ENCODE peak calls at places on chromosomes 11 and 22, in ten cellular contexts. One of them, this sample, is unnamed.

GRCh38 chr11:76155455-76156232 is 50.7 kb downstream of the WNT11 start:
- DNase-seq in Kasumi-1: no peak
- DNase-seq in NCI-H1930: no peak
- DNase-seq in EL: no peak
- DNase-seq in NCI-H2171 treated with DMSO at 0.1 percent for 48 hours: no peak
- DNase-seq in activated CD4-positive, CD25-positive, alpha-beta regulatory T cell treated with anti-CD3 and anti-CD28 coated beads, Interleukin-2, amount 50 U/mL, for 16 hours: no peak
- DNase-seq in stimulated activated CD4-positive, alpha-beta T cell treated with anti-CD3 and anti-CD28 coated beads, TNF-alpha, amount 100 ng/mL, for 1 hour: no peak
- DNase-seq in SJSA1: no peak
- DNase-seq in DMS79 treated with DMSO at 0.1 percent for 48 hours: no peak
- DNase-seq in astrocyte of the spinal cord: no peak
- DNase-seq in this sample: no peak

GRCh38 chr22:30875481-30876215 is 92.9 kb downstream of the MORC2 start:
- DNase-seq in SJSA1: no peak
- DNase-seq in astrocyte of the spinal cord: no peak
- DNase-seq in NCI-H1930: no peak
- DNase-seq in activated CD4-positive, CD25-positive, alpha-beta regulatory T cell treated with anti-CD3 and anti-CD28 coated beads, Interleukin-2, amount 50 U/mL, for 16 hours: no peak
- DNase-seq in DMS79 treated with DMSO at 0.1 percent for 48 hours: no peak
- DNase-seq in EL: no peak
- DNase-seq in Kasumi-1: no peak
- DNase-seq in NCI-H2171 treated with DMSO at 0.1 percent for 48 hours: no peak
- DNase-seq in stimulated activated CD4-positive, alpha-beta T cell treated with anti-CD3 and anti-CD28 coated beads, TNF-alpha, amount 100 ng/mL, for 1 hour: no peak
- DNase-seq in this sample: no peak

GRCh38 chr11:123391646-123392348 is 38.3 kb upstream of the GRAMD1B start:
- DNase-seq in NCI-H2171 treated with DMSO at 0.1 percent for 48 hours: no peak
- DNase-seq in activated CD4-positive, CD25-positive, alpha-beta regulatory T cell treated with anti-CD3 and anti-CD28 coated beads, Interleukin-2, amount 50 U/mL, for 16 hours: no peak
- DNase-seq in DMS79 treated with DMSO at 0.1 percent for 48 hours: no peak
- DNase-seq in EL: no peak
- DNase-seq in stimulated activated CD4-positive, alpha-beta T cell treated with anti-CD3 and anti-CD28 coated beads, TNF-alpha, amount 100 ng/mL, for 1 hour: no peak
- DNase-seq in astrocyte of the spinal cord: no peak
- DNase-seq in SJSA1: no peak
- DNase-seq in NCI-H1930: no peak
- DNase-seq in Kasumi-1: no peak
- DNase-seq in this sample: no peak

GRCh38 chr11:45654741-45655283 is 10.6 kb downstream of the CHST1 start:
- DNase-seq in NCI-H1930: no peak
- DNase-seq in stimulated activated CD4-positive, alpha-beta T cell treated with anti-CD3 and anti-CD28 coated beads, TNF-alpha, amount 100 ng/mL, for 1 hour: no peak
- DNase-seq in Kasumi-1: no peak
- DNase-seq in NCI-H2171 treated with DMSO at 0.1 percent for 48 hours: peak
- DNase-seq in DMS79 treated with DMSO at 0.1 percent for 48 hours: no peak
- DNase-seq in astrocyte of the spinal cord: no peak
- DNase-seq in SJSA1: peak
- DNase-seq in EL: no peak
- DNase-seq in activated CD4-positive, CD25-positive, alpha-beta regulatory T cell treated with anti-CD3 and anti-CD28 coated beads, Interleukin-2, amount 50 U/mL, for 16 hours: no peak
- DNase-seq in this sample: no peak

GRCh38 chr11:73931951-73932350 is 18.9 kb upstream of the DNAJB13 start:
- DNase-seq in stimulated activated CD4-positive, alpha-beta T cell treated with anti-CD3 and anti-CD28 coated beads, TNF-alpha, amount 100 ng/mL, for 1 hour: no peak
- DNase-seq in EL: no peak
- DNase-seq in NCI-H2171 treated with DMSO at 0.1 percent for 48 hours: no peak
- DNase-seq in DMS79 treated with DMSO at 0.1 percent for 48 hours: no peak
- DNase-seq in Kasumi-1: no peak
- DNase-seq in activated CD4-positive, CD25-positive, alpha-beta regulatory T cell treated with anti-CD3 and anti-CD28 coated beads, Interleukin-2, amount 50 U/mL, for 16 hours: no peak
- DNase-seq in astrocyte of the spinal cord: no peak
- DNase-seq in NCI-H1930: no peak
- DNase-seq in SJSA1: no peak
- DNase-seq in this sample: no peak

GRCh38 chr11:8671651-8672062 is 10.8 kb downstream of the TRIM66 start:
- DNase-seq in SJSA1: no peak
- DNase-seq in stimulated activated CD4-positive, alpha-beta T cell treated with anti-CD3 and anti-CD28 coated beads, TNF-alpha, amount 100 ng/mL, for 1 hour: no peak
- DNase-seq in astrocyte of the spinal cord: no peak
- DNase-seq in Kasumi-1: no peak
- DNase-seq in DMS79 treated with DMSO at 0.1 percent for 48 hours: no peak
- DNase-seq in activated CD4-positive, CD25-positive, alpha-beta regulatory T cell treated with anti-CD3 and anti-CD28 coated beads, Interleukin-2, amount 50 U/mL, for 16 hours: no peak
- DNase-seq in EL: peak
- DNase-seq in NCI-H1930: no peak
- DNase-seq in NCI-H2171 treated with DMSO at 0.1 percent for 48 hours: peak
- DNase-seq in this sample: peak

GRCh38 chr11:91396243-91397133 is 828.1 kb upstream of the FAT3 start:
- DNase-seq in SJSA1: no peak
- DNase-seq in Kasumi-1: no peak
- DNase-seq in NCI-H2171 treated with DMSO at 0.1 percent for 48 hours: no peak
- DNase-seq in activated CD4-positive, CD25-positive, alpha-beta regulatory T cell treated with anti-CD3 and anti-CD28 coated beads, Interleukin-2, amount 50 U/mL, for 16 hours: no peak
- DNase-seq in astrocyte of the spinal cord: peak
- DNase-seq in NCI-H1930: no peak
- DNase-seq in DMS79 treated with DMSO at 0.1 percent for 48 hours: no peak
- DNase-seq in stimulated activated CD4-positive, alpha-beta T cell treated with anti-CD3 and anti-CD28 coated beads, TNF-alpha, amount 100 ng/mL, for 1 hour: no peak
- DNase-seq in EL: no peak
- DNase-seq in this sample: peak

GRCh38 chr11:60831501-60832079 is 10.3 kb upstream of the CCDC86 start:
- DNase-seq in EL: peak
- DNase-seq in stimulated activated CD4-positive, alpha-beta T cell treated with anti-CD3 and anti-CD28 coated beads, TNF-alpha, amount 100 ng/mL, for 1 hour: no peak
- DNase-seq in DMS79 treated with DMSO at 0.1 percent for 48 hours: peak
- DNase-seq in astrocyte of the spinal cord: peak
- DNase-seq in Kasumi-1: no peak
- DNase-seq in SJSA1: no peak
- DNase-seq in activated CD4-positive, CD25-positive, alpha-beta regulatory T cell treated with anti-CD3 and anti-CD28 coated beads, Interleukin-2, amount 50 U/mL, for 16 hours: no peak
- DNase-seq in NCI-H2171 treated with DMSO at 0.1 percent for 48 hours: peak
- DNase-seq in NCI-H1930: no peak
- DNase-seq in this sample: peak

GRCh38 chr11:118917488-118918127 is 8.1 kb downstream of the BCL9L start:
- DNase-seq in activated CD4-positive, CD25-positive, alpha-beta regulatory T cell treated with anti-CD3 and anti-CD28 coated beads, Interleukin-2, amount 50 U/mL, for 16 hours: no peak
- DNase-seq in EL: peak
- DNase-seq in NCI-H2171 treated with DMSO at 0.1 percent for 48 hours: peak
- DNase-seq in SJSA1: no peak
- DNase-seq in DMS79 treated with DMSO at 0.1 percent for 48 hours: peak
- DNase-seq in NCI-H1930: no peak
- DNase-seq in stimulated activated CD4-positive, alpha-beta T cell treated with anti-CD3 and anti-CD28 coated beads, TNF-alpha, amount 100 ng/mL, for 1 hour: no peak
- DNase-seq in astrocyte of the spinal cord: peak
- DNase-seq in Kasumi-1: no peak
- DNase-seq in this sample: peak

GRCh38 chr22:37811867-37812266 is 4.1 kb downstream of the GCAT start:
- DNase-seq in SJSA1: no peak
- DNase-seq in EL: no peak
- DNase-seq in NCI-H1930: no peak
- DNase-seq in stimulated activated CD4-positive, alpha-beta T cell treated with anti-CD3 and anti-CD28 coated beads, TNF-alpha, amount 100 ng/mL, for 1 hour: no peak
- DNase-seq in activated CD4-positive, CD25-positive, alpha-beta regulatory T cell treated with anti-CD3 and anti-CD28 coated beads, Interleukin-2, amount 50 U/mL, for 16 hours: no peak
- DNase-seq in DMS79 treated with DMSO at 0.1 percent for 48 hours: no peak
- DNase-seq in astrocyte of the spinal cord: no peak
- DNase-seq in Kasumi-1: no peak
- DNase-seq in NCI-H2171 treated with DMSO at 0.1 percent for 48 hours: no peak
- DNase-seq in this sample: no peak

GRCh38 chr11:62400760-62401159 is 18.1 kb upstream of the SCGB1A1 start:
- DNase-seq in EL: peak
- DNase-seq in DMS79 treated with DMSO at 0.1 percent for 48 hours: no peak
- DNase-seq in Kasumi-1: no peak
- DNase-seq in SJSA1: no peak
- DNase-seq in activated CD4-positive, CD25-positive, alpha-beta regulatory T cell treated with anti-CD3 and anti-CD28 coated beads, Interleukin-2, amount 50 U/mL, for 16 hours: no peak
- DNase-seq in NCI-H2171 treated with DMSO at 0.1 percent for 48 hours: no peak
- DNase-seq in NCI-H1930: no peak
- DNase-seq in stimulated activated CD4-positive, alpha-beta T cell treated with anti-CD3 and anti-CD28 coated beads, TNF-alpha, amount 100 ng/mL, for 1 hour: no peak
- DNase-seq in astrocyte of the spinal cord: peak
- DNase-seq in this sample: peak

GRCh38 chr22:37425800-37426531 is 1.3 kb downstream of the ELFN2 start:
- DNase-seq in activated CD4-positive, CD25-positive, alpha-beta regulatory T cell treated with anti-CD3 and anti-CD28 coated beads, Interleukin-2, amount 50 U/mL, for 16 hours: no peak
- DNase-seq in stimulated activated CD4-positive, alpha-beta T cell treated with anti-CD3 and anti-CD28 coated beads, TNF-alpha, amount 100 ng/mL, for 1 hour: no peak
- DNase-seq in Kasumi-1: no peak
- DNase-seq in DMS79 treated with DMSO at 0.1 percent for 48 hours: peak
- DNase-seq in NCI-H1930: no peak
- DNase-seq in SJSA1: no peak
- DNase-seq in astrocyte of the spinal cord: peak
- DNase-seq in NCI-H2171 treated with DMSO at 0.1 percent for 48 hours: peak
- DNase-seq in EL: no peak
- DNase-seq in this sample: peak